ENCODE peak calls at places on chromosomes 11 and 22, in eight cellular contexts. One of them, this sample, is unnamed.

GRCh38 chr11:119380816-119381185 is 689 bp downstream of the USP2 start:
- DNase-seq in GM12878: no peak
- DNase-seq in A549: no peak
- DNase-seq in Panc1: no peak
- DNase-seq in SK-N-SH: no peak
- DNase-seq in GM23338: peak
- DNase-seq in HCT116: no peak
- DNase-seq in HepG2: peak
- DNase-seq in this sample: no peak

GRCh38 chr22:27323646-27324045 is 477.9 kb downstream of the MN1 start:
- DNase-seq in GM12878: no peak
- DNase-seq in A549: no peak
- DNase-seq in Panc1: no peak
- DNase-seq in SK-N-SH: no peak
- DNase-seq in GM23338: peak
- DNase-seq in HCT116: no peak
- DNase-seq in HepG2: no peak
- DNase-seq in this sample: no peak

GRCh38 chr22:48147404-48147803 is 1385.0 kb downstream of the TBC1D22A start:
- DNase-seq in GM12878: no peak
- DNase-seq in A549: no peak
- DNase-seq in Panc1: no peak
- DNase-seq in SK-N-SH: no peak
- DNase-seq in GM23338: peak
- DNase-seq in HCT116: no peak
- DNase-seq in HepG2: no peak
- DNase-seq in this sample: no peak

GRCh38 chr11:19743622-19744021 is 31.0 kb downstream of the NAV2 start:
- DNase-seq in GM12878: no peak
- DNase-seq in A549: no peak
- DNase-seq in Panc1: no peak
- DNase-seq in SK-N-SH: no peak
- DNase-seq in GM23338: no peak
- DNase-seq in HCT116: no peak
- DNase-seq in HepG2: no peak
- DNase-seq in this sample: no peak

GRCh38 chr11:66316849-66317251 is at the start of gene CD248:
- DNase-seq in GM12878: no peak
- DNase-seq in A549: no peak
- DNase-seq in Panc1: no peak
- DNase-seq in SK-N-SH: peak
- DNase-seq in GM23338: peak
- DNase-seq in HCT116: no peak
- DNase-seq in HepG2: no peak
- DNase-seq in this sample: no peak

GRCh38 chr11:113591122-113591521 is 115.0 kb downstream of the TMPRSS5 start:
- DNase-seq in GM12878: no peak
- DNase-seq in A549: no peak
- DNase-seq in Panc1: no peak
- DNase-seq in SK-N-SH: peak
- DNase-seq in GM23338: no peak
- DNase-seq in HCT116: no peak
- DNase-seq in HepG2: no peak
- DNase-seq in this sample: no peak

GRCh38 chr11:19715373-19715772 is 2.7 kb downstream of the NAV2 start:
- DNase-seq in GM12878: no peak
- DNase-seq in A549: peak
- DNase-seq in Panc1: peak
- DNase-seq in SK-N-SH: no peak
- DNase-seq in GM23338: no peak
- DNase-seq in HCT116: no peak
- DNase-seq in HepG2: no peak
- DNase-seq in this sample: no peak

GRCh38 chr11:46625406-46625805 is 8.1 kb downstream of the ATG13 start:
- DNase-seq in GM12878: no peak
- DNase-seq in A549: no peak
- DNase-seq in Panc1: no peak
- DNase-seq in SK-N-SH: no peak
- DNase-seq in GM23338: peak
- DNase-seq in HCT116: no peak
- DNase-seq in HepG2: no peak
- DNase-seq in this sample: no peak

GRCh38 chr11:72378704-72379383 is 55.5 kb downstream of the CLPB start:
- DNase-seq in GM12878: no peak
- DNase-seq in A549: no peak
- DNase-seq in Panc1: no peak
- DNase-seq in SK-N-SH: no peak
- DNase-seq in GM23338: no peak
- DNase-seq in HCT116: no peak
- DNase-seq in HepG2: no peak
- DNase-seq in this sample: no peak

GRCh38 chr22:31343235-31344191 is 2.6 kb downstream of the PATZ1 start:
- DNase-seq in GM12878: no peak
- DNase-seq in A549: no peak
- DNase-seq in Panc1: no peak
- DNase-seq in SK-N-SH: peak
- DNase-seq in GM23338: peak
- DNase-seq in HCT116: no peak
- DNase-seq in HepG2: no peak
- DNase-seq in this sample: peak
- H3K27ac ChIP-seq in GM12878: peak
- H3K27ac ChIP-seq in A549: no peak
- H3K27ac ChIP-seq in Panc1: peak
- H3K27ac ChIP-seq in SK-N-SH: no peak
- H3K27ac ChIP-seq in GM23338: peak
- H3K27ac ChIP-seq in HCT116: peak
- H3K27ac ChIP-seq in HepG2: peak
- H3K27ac ChIP-seq in this sample: peak

GRCh38 chr11:97756571-97757335 is 1264.0 kb upstream of the CNTN5 start:
- DNase-seq in GM12878: no peak
- DNase-seq in A549: no peak
- DNase-seq in Panc1: no peak
- DNase-seq in SK-N-SH: no peak
- DNase-seq in GM23338: no peak
- DNase-seq in HCT116: no peak
- DNase-seq in HepG2: no peak
- DNase-seq in this sample: no peak

GRCh38 chr11:97746832-97747231 is 1273.9 kb upstream of the CNTN5 start:
- DNase-seq in GM12878: no peak
- DNase-seq in A549: no peak
- DNase-seq in Panc1: no peak
- DNase-seq in SK-N-SH: peak
- DNase-seq in GM23338: no peak
- DNase-seq in HCT116: no peak
- DNase-seq in HepG2: no peak
- DNase-seq in this sample: no peak

GRCh38 chr11:97754976-97755375 is 1265.8 kb upstream of the CNTN5 start:
- DNase-seq in GM12878: no peak
- DNase-seq in A549: no peak
- DNase-seq in Panc1: no peak
- DNase-seq in SK-N-SH: no peak
- DNase-seq in GM23338: no peak
- DNase-seq in HCT116: no peak
- DNase-seq in HepG2: no peak
- DNase-seq in this sample: no peak

GRCh38 chr11:97751952-97752351 is 1268.8 kb upstream of the CNTN5 start:
- DNase-seq in GM12878: no peak
- DNase-seq in A549: no peak
- DNase-seq in Panc1: no peak
- DNase-seq in SK-N-SH: no peak
- DNase-seq in GM23338: no peak
- DNase-seq in HCT116: no peak
- DNase-seq in HepG2: no peak
- DNase-seq in this sample: no peak

GRCh38 chr11:97751405-97751804 is 1269.3 kb upstream of the CNTN5 start:
- DNase-seq in GM12878: no peak
- DNase-seq in A549: no peak
- DNase-seq in Panc1: no peak
- DNase-seq in SK-N-SH: no peak
- DNase-seq in GM23338: no peak
- DNase-seq in HCT116: no peak
- DNase-seq in HepG2: no peak
- DNase-seq in this sample: no peak
- TF ChIP-seq REST in GM12878: no peak
- TF ChIP-seq REST in A549: no peak
- TF ChIP-seq REST in Panc1: no peak
- TF ChIP-seq REST in SK-N-SH: no peak
- TF ChIP-seq REST in GM23338: no peak
- TF ChIP-seq REST in HCT116: no peak
- TF ChIP-seq REST in HepG2: no peak
- TF ChIP-seq REST in this sample: no peak

GRCh38 chr11:126640186-126640585 is 284.7 kb downstream of the ST3GAL4 start:
- DNase-seq in GM12878: no peak
- DNase-seq in A549: no peak
- DNase-seq in Panc1: no peak
- DNase-seq in SK-N-SH: no peak
- DNase-seq in GM23338: no peak
- DNase-seq in HCT116: no peak
- DNase-seq in HepG2: no peak
- DNase-seq in this sample: no peak
- H3K27ac ChIP-seq in GM12878: no peak
- H3K27ac ChIP-seq in A549: no peak
- H3K27ac ChIP-seq in Panc1: no peak
- H3K27ac ChIP-seq in SK-N-SH: no peak
- H3K27ac ChIP-seq in GM23338: no peak
- H3K27ac ChIP-seq in HCT116: no peak
- H3K27ac ChIP-seq in HepG2: no peak
- H3K27ac ChIP-seq in this sample: no peak

DNA sequence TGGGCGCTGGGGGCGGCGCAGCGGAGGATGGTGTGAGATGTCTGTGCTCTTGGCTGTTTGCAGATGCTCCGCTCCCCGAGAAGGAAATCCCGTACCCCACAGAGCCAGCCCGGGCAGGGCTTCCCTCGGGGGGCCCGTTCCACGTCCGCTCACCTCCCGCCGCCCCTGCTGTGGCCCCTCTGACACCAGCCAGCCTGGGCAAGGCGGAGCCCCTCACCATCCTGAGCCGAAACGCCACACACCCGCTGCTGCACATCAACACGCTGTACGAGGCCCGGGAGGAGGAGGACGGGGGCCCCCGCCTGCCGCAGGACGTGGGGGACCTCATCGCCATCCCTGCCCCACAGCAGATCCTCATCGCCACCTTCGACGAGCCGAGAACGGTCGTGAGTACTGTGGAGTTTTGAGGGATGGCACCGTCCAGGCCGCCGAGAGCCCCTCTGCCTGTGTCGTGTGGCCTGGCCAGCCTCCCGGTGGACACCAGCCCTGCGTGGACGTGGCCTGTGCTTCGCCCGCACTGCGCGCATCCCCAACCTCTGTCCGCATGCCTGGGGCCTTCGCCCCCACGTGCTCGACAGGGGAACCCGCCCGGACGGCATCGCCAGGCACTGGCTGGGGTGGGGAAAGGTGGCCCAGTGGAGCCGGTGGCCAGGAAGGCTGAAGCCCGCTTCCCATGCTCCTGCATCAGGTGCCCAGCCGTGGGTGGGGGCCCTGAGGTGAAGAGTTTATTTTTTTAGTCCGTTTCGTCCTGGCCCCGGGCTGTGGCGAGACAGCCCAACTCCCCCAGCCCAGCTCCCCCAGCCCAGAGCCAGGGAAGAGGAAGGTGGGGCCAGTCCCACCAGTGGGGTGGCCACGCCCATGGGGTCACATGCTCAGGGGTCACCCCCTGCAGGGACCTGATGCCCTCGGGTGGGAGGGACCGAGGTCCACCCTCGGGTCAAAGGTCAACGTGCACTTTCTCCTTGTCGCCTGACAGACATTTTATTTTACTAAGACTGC is 6.5 kb upstream of the TRABD start:
- DNase-seq in GM12878: no peak
- DNase-seq in A549: no peak
- DNase-seq in Panc1: no peak
- DNase-seq in SK-N-SH: no peak
- DNase-seq in GM23338: no peak
- DNase-seq in HCT116: no peak
- DNase-seq in HepG2: no peak
- DNase-seq in this sample: no peak
- TF ChIP-seq REST in GM12878: no peak
- TF ChIP-seq REST in A549: no peak
- TF ChIP-seq REST in Panc1: no peak
- TF ChIP-seq REST in SK-N-SH: no peak
- TF ChIP-seq REST in GM23338: no peak
- TF ChIP-seq REST in HCT116: no peak
- TF ChIP-seq REST in HepG2: no peak
- TF ChIP-seq REST in this sample: no peak

GRCh38 chr11:771617-772204 is 5.6 kb downstream of the GATD1 start:
- DNase-seq in GM12878: no peak
- DNase-seq in A549: no peak
- DNase-seq in Panc1: no peak
- DNase-seq in SK-N-SH: no peak
- DNase-seq in GM23338: no peak
- DNase-seq in HCT116: no peak
- DNase-seq in HepG2: no peak
- DNase-seq in this sample: no peak

GRCh38 chr11:767238-767637 is 10.0 kb downstream of the GATD1 start:
- DNase-seq in GM12878: no peak
- DNase-seq in A549: no peak
- DNase-seq in Panc1: no peak
- DNase-seq in SK-N-SH: no peak
- DNase-seq in GM23338: no peak
- DNase-seq in HCT116: no peak
- DNase-seq in HepG2: no peak
- DNase-seq in this sample: no peak

GRCh38 chr11:770642-771616 is 6.4 kb downstream of the GATD1 start:
- DNase-seq in GM12878: no peak
- DNase-seq in A549: no peak
- DNase-seq in Panc1: no peak
- DNase-seq in SK-N-SH: no peak
- DNase-seq in GM23338: no peak
- DNase-seq in HCT116: no peak
- DNase-seq in HepG2: no peak
- DNase-seq in this sample: no peak

GRCh38 chr11:772429-773390 is 4.6 kb downstream of the GATD1 start:
- DNase-seq in GM12878: no peak
- DNase-seq in A549: no peak
- DNase-seq in Panc1: no peak
- DNase-seq in SK-N-SH: no peak
- DNase-seq in GM23338: no peak
- DNase-seq in HCT116: no peak
- DNase-seq in HepG2: no peak
- DNase-seq in this sample: no peak

GRCh38 chr11:769887-770641 is 7.2 kb downstream of the GATD1 start:
- DNase-seq in GM12878: no peak
- DNase-seq in A549: no peak
- DNase-seq in Panc1: no peak
- DNase-seq in SK-N-SH: no peak
- DNase-seq in GM23338: no peak
- DNase-seq in HCT116: no peak
- DNase-seq in HepG2: no peak
- DNase-seq in this sample: no peak
- H3K27ac ChIP-seq in GM12878: no peak
- H3K27ac ChIP-seq in A549: no peak
- H3K27ac ChIP-seq in Panc1: no peak
- H3K27ac ChIP-seq in SK-N-SH: no peak
- H3K27ac ChIP-seq in GM23338: no peak
- H3K27ac ChIP-seq in HCT116: no peak
- H3K27ac ChIP-seq in HepG2: peak
- H3K27ac ChIP-seq in this sample: no peak

GRCh38 chr11:35553021-35553420 is 27.6 kb upstream of the PAMR1 start:
- DNase-seq in GM12878: no peak
- DNase-seq in A549: no peak
- DNase-seq in Panc1: no peak
- DNase-seq in SK-N-SH: no peak
- DNase-seq in GM23338: no peak
- DNase-seq in HCT116: no peak
- DNase-seq in HepG2: no peak
- DNase-seq in this sample: no peak
- TF ChIP-seq REST in GM12878: no peak
- TF ChIP-seq REST in A549: no peak
- TF ChIP-seq REST in Panc1: no peak
- TF ChIP-seq REST in SK-N-SH: no peak
- TF ChIP-seq REST in GM23338: no peak
- TF ChIP-seq REST in HCT116: no peak
- TF ChIP-seq REST in HepG2: no peak
- TF ChIP-seq REST in this sample: no peak

This sample was measured in HL-60.